ENCODE peak calls at places on chromosomes 12 and 14, in five cellular contexts. S is transverse colon, I is prostate gland, K is HepG2, E is esophagus muscularis mucosa. B is an unnamed sample.
A peak's percentile ranks its signal among the peaks of the same experiment; 100 is the strongest.

GRCh38 chr12:109726511-109727038 is 12.9 kb downstream of the FAM222A start:
- DNase-seq in S (no peak), I (no peak), K (no peak), E (no peak), B (peak; percentile 15)

GRCh38 chr12:111407371-111408115 is 1.8 kb downstream of the SH2B3 start:
- DNase-seq in S (no peak), I (no peak), K (no peak), E (no peak), B (peak; percentile 43)

GRCh38 chr12:93719710-93720109 is 42.5 kb downstream of the CRADD start:
- DNase-seq in S (no peak), I (no peak), K (no peak), E (no peak), B (no peak)

GRCh38 chr14:91751719-91752118 is 19.8 kb upstream of the CATSPERB start:
- DNase-seq in S (no peak), I (no peak), K (no peak), E (no peak), B (no peak)

GRCh38 chr12:15590180-15590826 is 198.9 kb downstream of the EPS8 start:
- DNase-seq in S (peak; percentile 43), I (peak; percentile 51), K (peak; percentile 70), E (peak; percentile 68), B (peak; percentile 67)

GRCh38 chr12:59736786-59737185 is 141.0 kb downstream of the SLC16A7 start:
- DNase-seq in S (no peak), I (no peak), K (no peak), E (no peak), B (no peak)

GRCh38 chr12:115774148-115774905 is 503.2 kb downstream of the MED13L start:
- DNase-seq in S (no peak), I (peak; percentile 47), K (no peak), E (peak; percentile 60), B (no peak)

GRCh38 chr14:68627050-68627867 is 165.6 kb downstream of the ZFP36L1 start:
- DNase-seq in S (no peak), I (no peak), K (peak; percentile 56), E (peak; percentile 66), B (no peak)

GRCh38 chr12:53972722-53973092 is 219 bp upstream of the HOXC11 start:
- DNase-seq in S (no peak), I (no peak), K (no peak), E (no peak), B (no peak)

GRCh38 chr14:59187802-59188460 is 536 bp upstream of the DAAM1 start:
- DNase-seq in S (peak; percentile 31), I (peak; percentile 21), K (no peak), E (no peak), B (peak; percentile 43)

GRCh38 chr12:105468464-105468863 is 138.0 kb downstream of the C12orf75 start:
- DNase-seq in S (no peak), I (no peak), K (no peak), E (no peak), B (no peak)

GRCh38 chr14:64698899-64699298 is 5.3 kb upstream of the PLEKHG3 start:
- DNase-seq in S (peak; percentile 80), I (no peak), K (no peak), E (no peak), B (no peak)

GRCh38 chr14:21049263-21049662 is 7.1 kb downstream of the RNASE7 start:
- DNase-seq in S (no peak), I (no peak), K (no peak), E (no peak), B (no peak)

GRCh38 chr14:21255385-21256101 is 13.7 kb downstream of the HNRNPC start:
- DNase-seq in S (no peak), I (no peak), K (no peak), E (no peak), B (no peak)

GRCh38 chr12:132603240-132604107 is 6.9 kb downstream of the LRCOL1 start:
- DNase-seq in S (no peak), I (no peak), K (no peak), E (no peak), B (peak; percentile 62)

GRCh38 chr12:48351022-48351708 is 446 bp upstream of the ZNF641 start:
- DNase-seq in S (peak; percentile 77), I (peak; percentile 58), K (peak; percentile 47), E (peak; percentile 95), B (no peak)

GRCh38 chr12:49750027-49750977 is 8.9 kb downstream of the TMBIM6 start:
- DNase-seq in S (no peak), I (no peak), K (peak; percentile 31), E (no peak), B (no peak)

GRCh38 chr12:101076940-101077351 is 133.1 kb downstream of the SLC5A8 start:
- DNase-seq in S (no peak), I (no peak), K (no peak), E (no peak), B (no peak)

GRCh38 chr12:51814311-51815088 is 34.0 kb downstream of the FIGNL2 start:
- DNase-seq in S (peak; percentile 86), I (peak; percentile 41), K (peak; percentile 62), E (no peak), B (peak; percentile 95)

GRCh38 chr12:114684098-114684869 is at the start of gene TBX3:
- DNase-seq in S (peak; percentile 95), I (peak; percentile 99), K (peak; percentile 98), E (peak; percentile 96), B (peak; percentile 95)

GRCh38 chr14:103341250-103342129 is 7.5 kb downstream of the EIF5 start:
- DNase-seq in S (no peak), I (no peak), K (no peak), E (no peak), B (no peak)

GRCh38 chr14:103343905-103344797 is 10.1 kb downstream of the EIF5 start:
- DNase-seq in S (no peak), I (no peak), K (no peak), E (no peak), B (no peak)

GRCh38 chr14:103340480-103341212 is 6.6 kb downstream of the EIF5 start:
- DNase-seq in S (no peak), I (no peak), K (no peak), E (no peak), B (no peak)

GRCh38 chr14:103346286-103346685 is 12.2 kb downstream of the EIF5 start:
- DNase-seq in S (no peak), I (no peak), K (no peak), E (no peak), B (no peak)

DNA sequence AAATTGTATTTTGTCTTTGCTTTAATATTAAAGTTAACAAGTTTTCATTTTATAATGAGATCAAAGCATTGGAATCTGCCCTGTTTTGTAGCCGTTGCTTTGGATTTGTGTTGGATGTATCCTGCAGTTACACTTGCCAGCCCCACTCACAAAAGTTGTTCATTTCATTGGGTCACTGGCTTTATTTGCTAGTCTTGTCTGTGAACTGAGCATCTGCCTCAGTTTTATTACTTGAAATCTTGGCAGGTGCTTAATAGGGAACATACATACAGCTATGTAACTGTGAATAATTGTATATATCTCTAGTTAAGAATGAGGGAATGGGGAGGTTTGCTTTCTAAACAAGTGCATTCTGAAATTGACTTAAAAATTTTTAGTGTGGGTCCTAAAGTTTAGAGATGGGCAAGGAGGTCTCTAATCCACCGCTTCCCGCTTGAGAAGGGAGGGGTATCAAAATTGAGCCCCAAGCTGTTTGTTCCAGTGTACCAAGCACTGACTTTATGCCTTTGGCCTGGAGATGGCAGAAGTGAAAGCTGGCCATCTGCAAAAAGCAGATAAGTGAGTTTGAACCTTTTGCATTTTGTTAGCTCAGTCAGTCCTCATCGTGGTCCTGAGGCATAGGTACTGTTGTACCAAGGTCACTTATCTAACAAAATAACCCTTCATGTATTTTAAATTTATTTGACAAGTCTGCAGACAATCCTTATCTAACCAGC is 9.3 kb downstream of the EIF5 start:
- DNase-seq in S (no peak), I (no peak), K (no peak), E (no peak), B (no peak)
- TF ChIP-seq POLR2AphosphoS5 in S (no peak), I (no peak), K (peak; percentile 37), E (no peak), B (no peak)

DNA sequence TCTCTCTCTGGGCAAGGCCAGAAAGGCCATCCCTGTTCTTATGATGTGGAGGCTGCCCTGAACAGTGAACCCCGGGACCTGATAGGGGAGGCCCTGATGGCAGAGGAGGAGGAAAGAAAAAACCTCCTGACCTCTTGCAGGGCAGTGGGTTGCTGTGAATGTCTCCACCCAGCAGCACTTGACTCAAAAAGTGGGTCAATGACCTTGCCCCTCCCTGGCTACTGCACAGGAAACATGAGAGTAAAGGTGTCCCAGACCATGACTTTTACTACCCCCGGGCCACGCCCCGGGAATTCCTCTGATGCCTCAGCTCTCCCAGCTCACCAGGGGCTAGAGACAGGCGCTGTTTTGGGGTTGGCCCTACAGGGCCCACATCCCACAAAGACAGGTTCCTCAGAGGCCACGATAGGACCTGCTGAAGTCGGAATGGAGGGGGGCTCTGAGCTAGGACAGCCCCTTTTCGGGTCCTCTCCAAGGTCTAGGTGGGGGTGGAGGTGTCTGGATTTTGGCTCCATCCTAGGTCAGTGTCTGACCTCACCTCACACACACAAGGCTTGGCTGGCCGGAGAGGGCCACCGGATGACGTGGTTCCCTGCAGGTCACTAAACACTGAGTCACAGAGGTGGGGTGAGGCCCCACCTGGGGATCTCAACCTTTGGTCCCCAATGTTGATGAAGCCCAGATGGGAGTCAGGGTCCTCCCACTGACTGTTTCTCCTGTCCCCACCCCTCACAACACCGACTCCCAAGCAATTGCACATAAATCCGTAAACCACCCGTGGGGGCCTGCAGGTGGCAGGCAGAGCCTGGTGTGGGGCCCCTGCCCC is 1.6 kb downstream of the RHOF start:
- DNase-seq in S (peak; percentile 81), I (no peak), K (peak; percentile 91), E (no peak), B (no peak)
- TF ChIP-seq POLR2AphosphoS5 in S (no peak), I (no peak), K (no peak), E (no peak), B (no peak)

GRCh38 chr12:130705174-130705880 is 10.8 kb downstream of the RIMBP2 start:
- DNase-seq in S (no peak), I (no peak), K (no peak), E (no peak), B (peak; percentile 29)
- TF ChIP-seq POLR2AphosphoS5 in S (no peak), I (no peak), K (no peak), E (no peak), B (no peak)

GRCh38 chr12:11731455-11731854 is 82.0 kb downstream of the ETV6 start:
- DNase-seq in S (no peak), I (no peak), K (no peak), E (no peak), B (no peak)

GRCh38 chr12:11729439-11730150 is 80.1 kb downstream of the ETV6 start:
- DNase-seq in S (no peak), I (no peak), K (no peak), E (no peak), B (no peak)

GRCh38 chr12:11731042-11731357 is 81.5 kb downstream of the ETV6 start:
- DNase-seq in S (no peak), I (no peak), K (no peak), E (no peak), B (no peak)

GRCh38 chr12:11729008-11729407 is 79.5 kb downstream of the ETV6 start:
- DNase-seq in S (peak; percentile 80), I (peak; percentile 53), K (no peak), E (no peak), B (no peak)

DNA sequence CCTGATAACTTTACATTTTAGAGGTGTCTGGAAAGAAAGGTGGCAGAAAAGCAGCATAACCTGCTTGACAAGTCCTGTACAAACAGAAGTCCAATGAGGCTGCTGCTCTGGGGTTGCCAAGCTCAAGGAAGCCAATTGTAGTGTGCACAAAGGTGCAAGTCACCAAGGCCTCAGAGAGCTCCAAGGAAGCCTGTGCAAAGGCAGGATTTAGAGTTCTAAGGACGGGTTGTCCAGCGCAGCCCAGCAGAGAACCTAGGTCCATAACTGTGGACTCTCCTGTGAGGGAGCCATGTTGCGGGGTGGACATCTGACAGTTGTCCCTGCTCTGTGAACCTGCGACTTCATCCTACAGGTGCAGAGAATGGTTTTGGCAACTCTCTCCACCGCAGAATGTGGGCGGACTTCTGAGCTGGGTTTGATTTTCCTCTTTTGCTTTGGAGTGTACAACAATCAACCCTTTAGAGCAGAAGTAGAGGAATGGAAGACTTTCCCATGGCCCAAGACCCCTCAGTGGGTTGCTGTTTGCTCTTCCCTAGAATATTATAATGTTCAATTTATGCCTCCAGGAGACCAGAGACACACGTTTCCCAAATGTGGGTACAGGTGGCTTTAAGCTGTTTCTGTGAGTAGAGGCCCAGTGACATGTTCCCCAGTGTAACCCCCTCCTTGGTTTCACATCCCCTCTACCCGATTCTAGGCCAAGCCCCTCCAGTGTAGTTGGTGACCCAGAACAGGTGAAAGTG is 81.0 kb downstream of the ETV6 start:
- DNase-seq in S (peak; percentile 75), I (peak; percentile 84), K (no peak), E (no peak), B (no peak)
- TF ChIP-seq POLR2AphosphoS5 in S (peak; percentile 17), I (peak; percentile 79), K (no peak), E (no peak), B (no peak)

B was measured in SK-N-SH.